ENCODE peak calls at places on chromosomes 3 and 15, in four cellular contexts. One of them, this sample, is unnamed.

GRCh38 chr15:59444082-59444835 is 6.3 kb downstream of the FAM81A start:
- DNase-seq in H1: no peak
- DNase-seq in HepG2: no peak
- DNase-seq in K562: no peak
- DNase-seq in this sample: no peak

GRCh38 chr15:72231847-72232461 is 964 bp upstream of the PKM start:
- DNase-seq in HepG2: peak
- DNase-seq in H1: no peak
- DNase-seq in K562: peak
- DNase-seq in this sample: no peak

GRCh38 chr3:139523718-139524117 is 15.8 kb downstream of the RBP1 start:
- DNase-seq in HepG2: no peak
- DNase-seq in H1: no peak
- DNase-seq in K562: no peak
- DNase-seq in this sample: no peak

GRCh38 chr15:83164409-83165404 is 42.9 kb downstream of the HDGFL3 start:
- DNase-seq in HepG2: no peak
- DNase-seq in K562: no peak
- DNase-seq in H1: no peak
- DNase-seq in this sample: no peak

GRCh38 chr15:75646944-75647364 is 758 bp upstream of the SNX33 start:
- DNase-seq in HepG2: no peak
- DNase-seq in K562: peak
- DNase-seq in H1: no peak
- DNase-seq in this sample: peak

GRCh38 chr3:141913150-141913811 is 36.8 kb downstream of the ATP1B3 start:
- DNase-seq in K562: peak
- DNase-seq in HepG2: peak
- DNase-seq in H1: no peak
- DNase-seq in this sample: no peak

GRCh38 chr3:167483708-167484475 is 10.1 kb upstream of the SERPINI2 start:
- DNase-seq in HepG2: no peak
- DNase-seq in H1: no peak
- DNase-seq in K562: no peak
- DNase-seq in this sample: no peak

GRCh38 chr3:34683851-34684250 is 885.4 kb downstream of the PDCD6IP start:
- DNase-seq in K562: peak
- DNase-seq in H1: peak
- DNase-seq in HepG2: peak
- DNase-seq in this sample: peak

GRCh38 chr15:35381328-35381727 is 164.6 kb downstream of the DPH6 start:
- DNase-seq in H1: no peak
- DNase-seq in HepG2: no peak
- DNase-seq in K562: no peak
- DNase-seq in this sample: no peak

GRCh38 chr15:74387988-74388955 is 20.8 kb upstream of the CYP11A1 start:
- DNase-seq in K562: no peak
- DNase-seq in H1: no peak
- DNase-seq in HepG2: peak
- DNase-seq in this sample: no peak

GRCh38 chr3:50226888-50227389 is 9.1 kb upstream of the GNAI2 start:
- DNase-seq in H1: no peak
- DNase-seq in HepG2: no peak
- DNase-seq in K562: peak
- DNase-seq in this sample: peak

GRCh38 chr3:171892457-171892856 is 49.3 kb downstream of the TMEM212 start:
- DNase-seq in HepG2: no peak
- DNase-seq in H1: no peak
- DNase-seq in K562: no peak
- DNase-seq in this sample: no peak

GRCh38 chr3:99858461-99858860 is 40.8 kb downstream of the CMSS1 start:
- DNase-seq in HepG2: no peak
- DNase-seq in H1: no peak
- DNase-seq in K562: no peak
- DNase-seq in this sample: no peak

GRCh38 chr3:5122741-5123706 is 932 bp downstream of the ARL8B start:
- DNase-seq in H1: peak
- DNase-seq in K562: peak
- DNase-seq in HepG2: peak
- DNase-seq in this sample: peak

GRCh38 chr3:194308635-194309213 is 42.4 kb downstream of the CPN2 start:
- DNase-seq in H1: no peak
- DNase-seq in HepG2: no peak
- DNase-seq in K562: no peak
- DNase-seq in this sample: no peak

GRCh38 chr3:72449551-72449950 is 398.7 kb downstream of the SHQ1 start:
- DNase-seq in H1: no peak
- DNase-seq in HepG2: no peak
- DNase-seq in K562: no peak
- DNase-seq in this sample: no peak

GRCh38 chr15:68584704-68585573 is 6.1 kb downstream of the CORO2B start:
- DNase-seq in HepG2: no peak
- DNase-seq in H1: no peak
- DNase-seq in K562: no peak
- DNase-seq in this sample: no peak

GRCh38 chr3:184590795-184591194 is 29.2 kb downstream of the EPHB3 start:
- DNase-seq in K562: no peak
- DNase-seq in H1: no peak
- DNase-seq in HepG2: no peak
- DNase-seq in this sample: no peak

GRCh38 chr3:11411956-11412355 is 139.8 kb downstream of the ATG7 start:
- DNase-seq in H1: no peak
- DNase-seq in K562: no peak
- DNase-seq in HepG2: no peak
- DNase-seq in this sample: no peak

GRCh38 chr3:42610978-42611377 is 10.5 kb downstream of the NKTR start:
- DNase-seq in K562: no peak
- DNase-seq in HepG2: no peak
- DNase-seq in H1: no peak
- DNase-seq in this sample: no peak

GRCh38 chr3:160245261-160245800 is 20.1 kb downstream of the C3orf80 start:
- DNase-seq in HepG2: no peak
- DNase-seq in K562: no peak
- DNase-seq in H1: no peak
- DNase-seq in this sample: no peak

GRCh38 chr3:184429786-184430185 is 49.9 kb downstream of the CHRD start:
- DNase-seq in K562: no peak
- DNase-seq in HepG2: no peak
- DNase-seq in H1: no peak
- DNase-seq in this sample: no peak

GRCh38 chr15:84793431-84793830 is 23.7 kb upstream of the ALPK3 start:
- DNase-seq in HepG2: no peak
- DNase-seq in H1: no peak
- DNase-seq in K562: no peak
- DNase-seq in this sample: no peak

GRCh38 chr15:84788500-84788899 is 28.7 kb upstream of the ALPK3 start:
- DNase-seq in H1: no peak
- DNase-seq in HepG2: no peak
- DNase-seq in K562: no peak
- DNase-seq in this sample: no peak

GRCh38 chr15:84789762-84790161 is 27.4 kb upstream of the ALPK3 start:
- DNase-seq in K562: no peak
- DNase-seq in H1: no peak
- DNase-seq in HepG2: no peak
- DNase-seq in this sample: no peak

GRCh38 chr15:84791763-84792162 is 25.4 kb upstream of the ALPK3 start:
- DNase-seq in H1: no peak
- DNase-seq in HepG2: no peak
- DNase-seq in K562: no peak
- DNase-seq in this sample: no peak

DNA sequence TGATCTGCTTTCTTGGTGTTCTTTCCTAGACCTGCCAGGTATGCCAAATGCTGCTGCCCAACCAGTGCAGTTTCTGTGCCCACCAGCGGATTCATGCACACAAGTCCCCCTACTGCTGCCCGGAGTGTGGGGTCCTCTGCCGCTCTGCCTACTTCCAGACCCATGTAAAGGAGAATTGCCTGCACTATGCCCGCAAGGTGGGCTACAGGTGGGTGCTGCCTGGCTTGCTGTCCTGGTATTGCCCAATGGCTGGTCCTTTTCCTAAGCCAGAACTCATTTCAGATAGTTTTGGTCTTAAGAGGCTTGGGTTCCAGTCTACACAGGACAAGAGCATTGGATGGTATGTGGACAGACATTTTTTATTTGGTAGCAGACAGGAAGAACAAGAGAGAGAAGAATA is 26.5 kb upstream of the ALPK3 start:
- DNase-seq in H1: no peak
- DNase-seq in K562: no peak
- DNase-seq in HepG2: no peak
- DNase-seq in this sample: no peak
- TF ChIP-seq ATF3 in H1: no peak
- TF ChIP-seq ATF3 in K562: no peak
- TF ChIP-seq ATF3 in HepG2: no peak
- TF ChIP-seq ATF3 in this sample: no peak

DNA sequence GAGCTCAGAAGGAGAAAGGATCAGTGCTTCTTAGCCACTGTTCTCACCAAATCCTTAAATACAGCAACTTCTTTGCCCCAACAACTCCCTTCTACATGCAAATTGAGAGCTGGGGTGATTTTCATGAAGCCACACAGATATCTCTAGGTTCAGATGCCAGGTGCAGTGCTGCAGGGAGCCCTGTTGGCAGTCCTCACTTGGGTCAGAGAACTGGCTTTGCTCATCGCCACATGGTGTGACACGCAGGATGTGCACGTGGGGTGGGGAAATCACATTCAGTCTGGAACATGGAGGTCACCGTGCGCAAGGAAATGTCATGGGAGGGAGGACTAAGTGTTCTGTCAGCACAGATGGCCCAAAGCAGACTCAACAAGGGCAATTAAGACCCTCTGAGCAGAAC is 103.8 kb downstream of the WDR76 start:
- DNase-seq in HepG2: no peak
- DNase-seq in H1: no peak
- DNase-seq in K562: no peak
- DNase-seq in this sample: no peak
- TF ChIP-seq JUN in HepG2: no peak
- TF ChIP-seq JUN in H1: no peak
- TF ChIP-seq JUN in K562: no peak
- TF ChIP-seq JUN in this sample: no peak

GRCh38 chr3:89472101-89472500 is 364.7 kb downstream of the EPHA3 start:
- DNase-seq in K562: no peak
- DNase-seq in HepG2: no peak
- DNase-seq in H1: no peak
- DNase-seq in this sample: no peak

DNA sequence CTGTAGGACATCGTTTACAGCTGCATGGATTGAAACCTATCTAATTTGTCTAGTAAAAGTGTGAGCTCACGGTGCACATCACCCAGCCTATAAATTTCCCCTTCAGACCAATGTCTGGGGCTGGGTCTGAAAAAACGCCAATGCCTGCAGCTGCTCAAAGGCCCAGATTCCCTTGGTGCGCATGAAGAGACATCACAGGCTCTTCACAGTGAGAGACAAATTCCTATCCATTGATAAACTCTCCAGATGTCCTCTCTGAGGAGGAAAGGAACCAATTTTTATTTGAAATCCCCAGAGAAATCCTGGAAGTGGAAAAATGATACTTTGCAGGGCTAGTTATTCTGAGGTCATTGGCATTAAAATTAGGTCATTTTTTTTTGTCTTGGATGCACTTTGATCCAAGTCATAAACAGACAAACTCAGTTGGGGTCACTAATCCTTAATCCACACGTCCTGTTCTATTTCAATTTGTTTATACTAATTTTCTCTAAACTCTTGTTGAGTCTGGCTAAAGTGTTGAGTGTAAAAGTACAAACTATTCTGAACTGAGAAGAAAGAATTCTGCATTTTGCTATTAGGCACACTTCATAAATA is 360.6 kb downstream of the EPHA3 start:
- DNase-seq in K562: no peak
- DNase-seq in HepG2: no peak
- DNase-seq in H1: no peak
- DNase-seq in this sample: no peak
- TF ChIP-seq ATF3 in K562: no peak
- TF ChIP-seq ATF3 in HepG2: no peak
- TF ChIP-seq ATF3 in H1: no peak
- TF ChIP-seq ATF3 in this sample: no peak

DNA sequence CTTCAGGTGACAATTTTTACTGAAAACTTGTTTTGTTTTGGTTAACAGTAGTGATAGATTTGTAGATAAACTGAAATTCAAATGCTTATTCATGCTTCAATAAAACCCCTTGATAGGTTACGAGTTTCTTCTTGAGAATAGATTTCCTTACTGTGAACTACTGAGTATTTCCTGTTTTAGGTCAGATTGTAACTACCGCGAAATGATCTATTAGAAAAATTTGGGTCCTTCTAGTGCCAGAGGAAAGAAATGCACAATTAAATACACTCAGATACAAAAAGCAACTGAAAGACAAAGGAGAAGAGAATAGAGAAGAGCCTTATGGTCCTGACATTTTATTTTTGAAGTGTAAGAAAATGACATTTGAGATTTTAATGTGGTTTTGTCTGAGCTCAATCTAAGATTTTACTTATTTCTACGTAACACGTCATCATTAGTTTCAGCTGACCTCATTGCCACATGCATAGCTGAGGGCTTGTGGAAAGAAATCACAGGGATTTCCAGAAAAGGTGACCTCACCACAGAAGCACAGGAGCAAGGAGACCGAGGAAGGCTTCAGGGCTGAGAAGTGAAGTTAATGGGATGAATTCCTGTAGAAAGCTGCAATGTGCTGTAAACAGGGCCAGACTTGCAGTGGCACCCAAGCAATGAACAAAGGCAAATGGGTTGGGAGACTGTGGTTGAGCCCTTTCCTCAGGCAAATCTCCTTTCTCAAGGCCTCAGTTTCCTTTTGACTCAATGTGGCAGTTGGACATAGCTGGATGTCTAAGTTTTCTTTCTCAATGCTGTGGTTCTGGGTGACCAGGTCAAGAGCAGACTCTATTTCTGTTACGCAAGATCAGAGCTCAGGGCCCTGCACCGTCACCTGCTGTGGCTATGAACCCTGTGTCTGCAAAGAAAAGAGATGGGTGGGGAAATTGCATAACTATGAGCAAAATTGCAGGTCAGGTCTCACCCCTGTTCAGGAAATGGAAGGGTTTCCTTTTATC is 252.0 kb upstream of the TBL1XR1 start:
- DNase-seq in K562: no peak
- DNase-seq in H1: no peak
- DNase-seq in HepG2: peak
- DNase-seq in this sample: no peak
- TF ChIP-seq JUN in K562: no peak
- TF ChIP-seq JUN in H1: no peak
- TF ChIP-seq JUN in HepG2: no peak
- TF ChIP-seq JUN in this sample: no peak

This sample was measured in WTC11.